ENCODE peak calls at places on chromosomes 3 and 15, in five cellular contexts. L, V, I, W and S are unnamed samples.

GRCh38 chr3:45387636-45388348 is 584 bp upstream of the LARS2 start:
- DNase-seq in W (no peak), L (no peak), I (no peak), V (no peak), S (no peak)

GRCh38 chr3:18446067-18446793 is 21.1 kb upstream of the SATB1 start:
- DNase-seq in L (peak), V (no peak), W (no peak), I (no peak), S (no peak)

GRCh38 chr15:66802087-66803001 is 100.3 kb downstream of the SMAD6 start:
- DNase-seq in L (no peak), W (no peak), I (no peak), V (no peak), S (no peak)

GRCh38 chr3:45008117-45008516 is 18.0 kb upstream of the CLEC3B start:
- DNase-seq in V (no peak), W (no peak), L (no peak), I (no peak), S (no peak)

GRCh38 chr3:53602866-53603265 is 108.5 kb downstream of the CACNA1D start:
- DNase-seq in I (no peak), W (no peak), V (no peak), L (no peak), S (no peak)

GRCh38 chr15:83613146-83613635 is 40.7 kb upstream of the ADAMTSL3 start:
- DNase-seq in I (no peak), V (no peak), W (no peak), L (no peak), S (no peak)

GRCh38 chr15:92906563-92907081 is 6.5 kb downstream of the CHD2 start:
- DNase-seq in W (no peak), V (peak), I (peak), L (no peak), S (no peak)

GRCh38 chr15:82159922-82160321 is 102.6 kb downstream of the EFL1 start:
- DNase-seq in W (no peak), V (no peak), L (no peak), I (no peak), S (no peak)

GRCh38 chr3:11727207-11727606 is 83.5 kb upstream of the VGLL4 start:
- DNase-seq in I (no peak), L (no peak), V (no peak), W (no peak), S (no peak)

GRCh38 chr15:70323111-70323851 is 225.6 kb upstream of the TLE3 start:
- DNase-seq in W (no peak), L (peak), I (no peak), V (no peak), S (no peak)